ENCODE peak calls at places on chromosome 21, in six cellular contexts. N is fibroblast of the conjunctiva; Z is CD8-positive, alpha-beta memory T cell; U is activated CD4-positive, alpha-beta T cell treated with anti-CD3 and anti-CD28 coated beads, Interleukin-2, amount 10 ng/mL, durations not matched to agents 7 days and 5 days; M is T follicular helper cell; V is BJ. J is an unnamed sample.

GRCh38 chr21:41624674-41625310 is 116.8 kb upstream of the TMPRSS2 start:
- DNase-seq in N (no peak), Z (no peak), U (no peak), M (no peak), V (no peak), J (no peak)

GRCh38 chr21:17388226-17388625 is 124.6 kb upstream of the CXADR start:
- DNase-seq in N (no peak), Z (no peak), U (no peak), M (no peak), V (no peak), J (no peak)

GRCh38 chr21:27802816-27803475 is 836.1 kb upstream of the ADAMTS5 start:
- DNase-seq in N (no peak), Z (no peak), U (peak), M (no peak), V (no peak), J (no peak)

GRCh38 chr21:43868461-43868860 is 3.4 kb downstream of the AGPAT3 start:
- DNase-seq in N (no peak), Z (no peak), U (no peak), M (no peak), V (no peak), J (no peak)

GRCh38 chr21:30986966-30987365 is 51.3 kb downstream of the KRTAP19-8 start:
- DNase-seq in N (no peak), Z (no peak), U (no peak), M (no peak), V (no peak), J (no peak)

GRCh38 chr21:17527240-17527639 is 14.4 kb downstream of the CXADR start:
- DNase-seq in N (peak), Z (no peak), U (no peak), M (no peak), V (no peak), J (no peak)

GRCh38 chr21:46151261-46151988 is 4.0 kb downstream of the FTCD start:
- DNase-seq in N (no peak), Z (peak), U (no peak), M (no peak), V (no peak), J (no peak)

GRCh38 chr21:34510148-34511142 is 1.6 kb downstream of the KCNE1 start:
- DNase-seq in N (peak), Z (no peak), U (peak), M (no peak), V (no peak), J (no peak)

GRCh38 chr21:37620401-37620800 is 253.8 kb downstream of the DYRK1A start:
- DNase-seq in N (no peak), Z (no peak), U (no peak), M (no peak), V (peak), J (no peak)

GRCh38 chr21:15908187-15908586 is 178.4 kb downstream of the USP25 start:
- DNase-seq in N (peak), Z (no peak), U (no peak), M (no peak), V (no peak), J (no peak)

GRCh38 chr21:45542667-45543370 is 579 bp upstream of the SLC19A1 start:
- DNase-seq in N (no peak), Z (no peak), U (no peak), M (no peak), V (no peak), J (peak)

GRCh38 chr21:25813917-25814316 is 79.1 kb downstream of the GABPA start:
- DNase-seq in N (no peak), Z (no peak), U (no peak), M (no peak), V (no peak), J (no peak)

GRCh38 chr21:36661511-36662309 is 37.2 kb upstream of the SIM2 start:
- DNase-seq in N (no peak), Z (no peak), U (no peak), M (no peak), V (no peak), J (no peak)

GRCh38 chr21:14321042-14321441 is 61.9 kb downstream of the HSPA13 start:
- DNase-seq in N (no peak), Z (no peak), U (no peak), M (no peak), V (no peak), J (no peak)

GRCh38 chr21:28333455-28334108 is 659.1 kb downstream of the LTN1 start:
- DNase-seq in N (no peak), Z (no peak), U (no peak), M (no peak), V (peak), J (no peak)

GRCh38 chr21:42582422-42583149 is 68.9 kb downstream of the SLC37A1 start:
- DNase-seq in N (no peak), Z (no peak), U (no peak), M (no peak), V (no peak), J (no peak)

GRCh38 chr21:46422636-46423241 is 36.0 kb upstream of the DIP2A start:
- DNase-seq in N (no peak), Z (no peak), U (no peak), M (no peak), V (no peak), J (no peak)

GRCh38 chr21:42026072-42026415 is 15.9 kb upstream of the ZBTB21 start:
- DNase-seq in N (no peak), Z (no peak), U (no peak), M (no peak), V (no peak), J (no peak)

GRCh38 chr21:42255038-42255601 is 36.2 kb downstream of the ABCG1 start:
- DNase-seq in N (no peak), Z (no peak), U (no peak), M (no peak), V (no peak), J (no peak)

GRCh38 chr21:38848187-38848609 is 42.5 kb downstream of the ETS2 start:
- DNase-seq in N (peak), Z (no peak), U (no peak), M (no peak), V (no peak), J (no peak)

GRCh38 chr21:29133796-29134195 is 3.4 kb downstream of the MAP3K7CL start:
- DNase-seq in N (no peak), Z (no peak), U (no peak), M (no peak), V (no peak), J (no peak)

GRCh38 chr21:42496839-42497202 is 797 bp upstream of the RSPH1 start:
- DNase-seq in N (no peak), Z (no peak), U (peak), M (no peak), V (no peak), J (no peak)

GRCh38 chr21:38820471-38821239 is 14.9 kb downstream of the ETS2 start:
- DNase-seq in N (no peak), Z (no peak), U (no peak), M (no peak), V (no peak), J (no peak)

GRCh38 chr21:15552914-15553491 is 176.8 kb upstream of the USP25 start:
- DNase-seq in N (peak), Z (no peak), U (no peak), M (no peak), V (no peak), J (no peak)

GRCh38 chr21:18249542-18250152 is 5.0 kb downstream of the CHODL start:
- DNase-seq in N (no peak), Z (no peak), U (no peak), M (no peak), V (no peak), J (no peak)

GRCh38 chr21:17352937-17353655 is 159.7 kb upstream of the CXADR start:
- DNase-seq in N (no peak), Z (no peak), U (no peak), M (no peak), V (no peak), J (no peak)

GRCh38 chr21:45291613-45292398 is 4.1 kb upstream of the POFUT2 start:
- DNase-seq in N (no peak), Z (no peak), U (no peak), M (no peak), V (no peak), J (peak)

GRCh38 chr21:35461700-35462099 is 412.6 kb upstream of the RUNX1 start:
- DNase-seq in N (no peak), Z (no peak), U (no peak), M (no peak), V (no peak), J (no peak)

GRCh38 chr21:33739701-33740100 is 97.4 kb downstream of the ITSN1 start:
- DNase-seq in N (no peak), Z (no peak), U (no peak), M (no peak), V (no peak), J (no peak)

GRCh38 chr21:43864313-43864805 is 664 bp upstream of the AGPAT3 start:
- DNase-seq in N (no peak), Z (no peak), U (peak), M (no peak), V (no peak), J (no peak)

GRCh38 chr21:45971487-45972352 is 9.8 kb upstream of the COL6A1 start:
- DNase-seq in N (peak), Z (no peak), U (no peak), M (no peak), V (peak), J (peak)

J was measured in mesothelial cell of epicardium.